ENCODE peak calls at places on chromosomes 16 and 17, in ten cellular contexts. J is body of pancreas; E is kidney epithelial cell; Z is heart right ventricle; D is fibroblast of mammary gland; S is lung; I is IMR-90; V is left ventricle myocardium inferior; H is naive thymus-derived CD4-positive, alpha-beta T cell; F is fibroblast of the aortic adventitia. T is an unnamed sample.

GRCh38 chr16:13032911-13033310 is 131.5 kb downstream of the SHISA9 start:
- DNase-seq in H (no peak), J (no peak), F (no peak), D (no peak), V (no peak), E (no peak), Z (no peak), S (no peak), I (no peak), T (no peak)

GRCh38 chr16:72372646-72373045 is 200.7 kb upstream of the PMFBP1 start:
- DNase-seq in F (peak), E (no peak), D (no peak), I (no peak), J (no peak), S (no peak), H (no peak), Z (no peak), V (no peak), T (no peak)

GRCh38 chr17:53707546-53707945 is 115.2 kb upstream of the KIF2B start:
- DNase-seq in J (no peak), E (no peak), H (no peak), Z (no peak), D (no peak), F (peak), I (no peak), V (no peak), S (no peak), T (no peak)

GRCh38 chr16:57255686-57256415 is 10.8 kb downstream of the ARL2BP start:
- DNase-seq in H (no peak), Z (no peak), I (no peak), F (no peak), S (no peak), D (no peak), V (no peak), E (no peak), J (peak), T (no peak)

GRCh38 chr17:77930780-77931768 is 27.4 kb upstream of the TNRC6C start:
- DNase-seq in I (no peak), S (no peak), J (no peak), H (no peak), E (no peak), Z (no peak), D (no peak), V (no peak), F (no peak), T (no peak)

GRCh38 chr16:88424536-88425230 is 28.4 kb upstream of the ZFPM1 start:
- DNase-seq in J (no peak), Z (no peak), S (no peak), E (no peak), I (no peak), D (no peak), H (no peak), F (peak), V (no peak), T (no peak)

GRCh38 chr16:86572041-86572521 is 5.5 kb downstream of the FOXC2 start:
- DNase-seq in I (no peak), J (no peak), H (no peak), D (no peak), S (no peak), V (no peak), F (no peak), Z (no peak), E (no peak), T (no peak)

GRCh38 chr17:80152057-80152831 is 5.3 kb upstream of the EIF4A3 start:
- DNase-seq in V (no peak), J (no peak), S (no peak), Z (no peak), F (peak), I (peak), E (no peak), D (peak), H (no peak), T (peak)

GRCh38 chr17:38919316-38920078 is 5.9 kb upstream of the LASP1NB start:
- DNase-seq in D (no peak), V (no peak), F (no peak), Z (no peak), I (no peak), S (no peak), E (no peak), J (no peak), H (no peak), T (no peak)

GRCh38 chr17:78873519-78874340 is 29.3 kb downstream of the CEP295NL start:
- DNase-seq in V (peak), S (no peak), Z (peak), E (peak), J (peak), I (peak), D (peak), F (no peak), H (no peak), T (no peak)

GRCh38 chr16:69113216-69113615 is 7.8 kb downstream of the HAS3 start:
- DNase-seq in E (no peak), I (no peak), J (no peak), D (no peak), H (no peak), Z (no peak), F (no peak), V (no peak), S (no peak), T (no peak)

GRCh38 chr17:65594585-65594940 is 33.1 kb upstream of the AXIN2 start:
- DNase-seq in D (peak), S (no peak), V (no peak), Z (no peak), F (peak), J (no peak), I (peak), E (no peak), H (no peak), T (peak)

GRCh38 chr17:67258836-67259468 is 14.0 kb upstream of the HELZ start:
- DNase-seq in Z (no peak), E (no peak), V (no peak), J (no peak), S (no peak), F (no peak), D (no peak), I (no peak), H (no peak), T (no peak)

GRCh38 chr17:67262420-67262819 is 17.4 kb upstream of the HELZ start:
- DNase-seq in H (no peak), D (no peak), Z (no peak), E (no peak), F (no peak), I (no peak), V (no peak), S (no peak), J (no peak), T (no peak)

GRCh38 chr17:67256075-67256732 is 11.2 kb upstream of the HELZ start:
- DNase-seq in E (no peak), S (no peak), J (no peak), I (no peak), F (no peak), D (no peak), H (no peak), Z (no peak), V (no peak), T (no peak)

GRCh38 chr17:67265620-67266019 is 20.6 kb upstream of the HELZ start:
- DNase-seq in F (no peak), S (no peak), E (no peak), J (no peak), V (no peak), H (no peak), I (no peak), D (no peak), Z (no peak), T (no peak)

GRCh38 chr17:67260051-67260987 is 15.3 kb upstream of the HELZ start:
- DNase-seq in J (no peak), S (peak), D (peak), I (peak), Z (peak), H (no peak), F (peak), E (no peak), V (no peak), T (peak)
- H3K4me3 ChIP-seq in J (no peak), S (no peak), D (no peak), I (no peak), Z (no peak), H (no peak), F (peak), E (no peak), V (peak), T (no peak)

DNA sequence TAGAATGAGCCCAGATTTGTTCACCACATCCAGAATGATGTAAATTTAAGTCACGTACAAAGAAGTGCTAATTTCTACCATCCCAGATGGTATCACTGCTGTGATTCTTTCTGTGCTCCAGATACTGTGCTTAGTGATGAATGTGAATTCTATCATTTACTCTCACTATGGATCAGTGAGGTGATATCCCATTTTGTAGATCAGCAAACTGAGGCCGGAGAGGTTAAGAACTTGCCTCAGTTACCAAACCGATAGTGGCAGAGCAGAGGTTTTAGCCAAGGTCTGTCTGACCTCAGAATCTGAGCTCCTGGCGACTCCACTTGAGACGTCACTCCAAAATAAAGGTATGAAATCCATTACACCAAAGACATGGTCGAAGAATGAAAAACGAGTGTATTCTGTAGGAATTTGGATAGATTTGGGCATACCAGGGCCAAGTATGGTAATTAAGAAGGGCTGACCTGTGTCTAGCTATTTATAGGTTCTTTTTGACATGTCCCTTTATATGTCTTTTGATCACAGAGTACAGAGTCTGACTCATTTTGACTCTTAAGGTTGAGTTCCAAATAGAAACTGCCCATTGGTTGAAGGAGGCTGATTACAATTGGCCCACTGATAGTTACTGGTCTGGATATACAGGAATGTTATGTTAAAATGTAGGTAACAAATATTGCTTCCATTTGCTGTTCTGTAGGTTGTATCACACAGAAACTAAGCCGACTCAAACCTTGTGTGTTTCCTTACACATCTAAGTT is 10.0 kb downstream of the MAP2K6 start:
- DNase-seq in H (no peak), D (no peak), F (no peak), V (no peak), S (no peak), E (no peak), J (no peak), Z (no peak), I (no peak), T (no peak)
- H3K4me3 ChIP-seq in H (no peak), D (no peak), F (no peak), V (no peak), S (no peak), E (no peak), J (no peak), Z (no peak), I (no peak), T (no peak)

GRCh38 chr17:26962255-26963162 is 331.4 kb upstream of the WSB1 start:
- DNase-seq in I (no peak), D (no peak), F (no peak), H (no peak), V (no peak), J (no peak), S (no peak), Z (no peak), E (no peak), T (no peak)
- H3K4me3 ChIP-seq in I (no peak), D (no peak), F (no peak), H (no peak), V (peak), J (no peak), S (no peak), Z (peak), E (no peak), T (no peak)

GRCh38 chr16:5875416-5875815 is 777.8 kb upstream of the EEF2KMT start:
- DNase-seq in E (no peak), Z (no peak), F (no peak), V (no peak), H (no peak), I (no peak), D (no peak), J (no peak), S (no peak), T (no peak)

GRCh38 chr16:5874899-5875298 is 777.3 kb upstream of the EEF2KMT start:
- DNase-seq in D (no peak), E (no peak), I (no peak), Z (no peak), F (no peak), J (no peak), V (no peak), H (no peak), S (no peak), T (no peak)

GRCh38 chr16:5873221-5873620 is 775.6 kb upstream of the EEF2KMT start:
- DNase-seq in Z (no peak), S (no peak), D (no peak), E (no peak), F (no peak), I (no peak), V (no peak), H (no peak), J (no peak), T (no peak)

GRCh38 chr16:5867250-5867649 is 769.7 kb upstream of the EEF2KMT start:
- DNase-seq in I (no peak), V (no peak), S (no peak), Z (no peak), F (no peak), E (no peak), H (no peak), D (no peak), J (no peak), T (no peak)

DNA sequence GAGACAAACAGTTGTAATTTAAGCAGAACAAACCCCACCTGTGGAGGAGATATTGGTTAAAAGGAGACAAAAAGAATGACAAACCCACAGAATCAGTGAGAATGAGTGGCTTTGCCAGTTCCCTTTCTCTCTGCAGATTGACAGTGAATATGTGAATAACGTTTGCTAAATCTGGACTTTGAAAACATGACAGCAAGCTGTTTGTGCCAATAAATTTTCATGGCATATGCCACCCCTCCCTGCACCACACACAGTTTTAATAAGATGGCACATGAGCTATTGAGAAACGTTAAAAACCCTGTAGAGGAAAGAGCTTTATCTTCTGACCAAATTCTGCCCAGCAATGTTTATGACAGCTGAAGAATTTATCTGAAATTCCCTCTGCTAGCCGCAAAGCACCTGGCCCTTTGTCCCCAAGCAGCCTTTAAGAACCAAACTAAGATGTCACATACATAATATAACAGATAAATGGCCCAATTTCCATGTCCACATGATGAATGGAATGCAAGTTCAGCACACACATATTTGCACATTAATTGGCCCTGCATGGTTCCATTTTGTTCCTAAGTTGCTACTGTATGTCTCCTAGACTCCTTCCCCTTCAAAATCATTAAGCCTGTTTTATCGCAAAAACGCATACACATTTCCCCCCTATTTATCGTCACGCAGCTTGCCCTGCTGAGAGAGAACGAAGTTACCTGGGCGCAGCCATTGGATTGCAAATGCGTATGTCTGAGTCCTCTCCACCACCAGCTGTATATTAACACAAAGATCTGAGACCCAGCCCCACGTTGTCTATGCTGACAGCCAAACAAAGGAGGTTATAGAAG is 773.5 kb upstream of the EEF2KMT start:
- DNase-seq in E (no peak), Z (no peak), S (no peak), D (no peak), H (no peak), V (no peak), I (no peak), J (no peak), F (no peak), T (no peak)
- H3K4me3 ChIP-seq in E (no peak), Z (no peak), S (no peak), D (no peak), H (no peak), V (no peak), I (no peak), J (no peak), F (no peak), T (no peak)

GRCh38 chr17:45228121-45228941 is 6.6 kb downstream of the FMNL1 start:
- DNase-seq in Z (no peak), S (no peak), J (no peak), D (no peak), E (no peak), I (no peak), V (no peak), F (no peak), H (no peak), T (no peak)

GRCh38 chr17:45228985-45229517 is 7.4 kb downstream of the FMNL1 start:
- DNase-seq in H (peak), J (peak), D (peak), E (no peak), V (peak), I (peak), Z (peak), F (peak), S (peak), T (peak)

GRCh38 chr17:45226620-45227019 is 4.9 kb downstream of the FMNL1 start:
- DNase-seq in H (no peak), D (no peak), E (no peak), J (no peak), I (no peak), Z (no peak), V (no peak), F (no peak), S (no peak), T (no peak)

GRCh38 chr17:45227101-45227591 is 5.5 kb downstream of the FMNL1 start:
- DNase-seq in D (peak), S (no peak), Z (no peak), E (no peak), J (no peak), F (no peak), H (no peak), I (no peak), V (no peak), T (peak)

DNA sequence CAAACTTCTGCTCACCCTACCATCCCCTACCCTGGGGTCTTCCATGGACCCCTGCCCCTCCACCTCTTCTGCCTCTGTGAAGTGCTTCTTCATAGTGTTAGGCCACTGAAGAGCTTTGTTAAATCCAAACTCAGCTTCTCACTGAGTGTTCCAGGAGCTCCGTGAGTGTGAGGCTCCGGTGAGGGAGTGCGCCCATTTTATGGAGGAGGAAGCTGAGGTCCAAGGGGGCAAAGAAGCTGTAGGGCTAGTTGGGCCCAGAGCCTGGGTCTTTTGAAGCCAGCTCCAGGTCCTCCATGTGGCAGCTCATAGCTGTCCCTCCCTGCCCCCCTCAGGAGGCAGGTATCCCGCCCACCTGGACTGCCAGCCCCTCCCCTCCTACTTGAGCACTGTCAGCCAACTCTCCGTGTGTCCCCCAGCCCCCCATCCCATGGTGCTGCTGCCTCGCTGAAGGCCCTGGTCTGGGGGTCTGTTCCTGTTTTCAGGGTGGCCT is 6.0 kb downstream of the FMNL1 start:
- DNase-seq in J (no peak), S (no peak), F (no peak), V (no peak), H (no peak), D (no peak), Z (no peak), I (no peak), E (no peak), T (no peak)
- H3K4me3 ChIP-seq in J (no peak), S (no peak), F (no peak), V (peak), H (peak), D (no peak), Z (no peak), I (no peak), E (no peak), T (no peak)

T was measured in AG10803.